ENCODE peak calls at places on chromosomes 16 and 17, in eight cellular contexts. P is OCI-M1; B is B cell; L is hippocampal formation; E is left ventricle myocardium superior; K is HuH-7; Q is CD8-positive, alpha-beta T cell; G is A172. U is an unnamed sample.

GRCh38 chr17:4858880-4859260 is 25.7 kb downstream of the MINK1 start:
- DNase-seq in P (no peak), B (no peak), L (no peak), E (peak; percentile 79), K (no peak), Q (no peak), G (peak; percentile 54), U (no peak)

GRCh38 chr17:56148333-56148732 is 4.9 kb upstream of the ANKFN1 start:
- DNase-seq in P (no peak), B (no peak), L (no peak), E (no peak), K (peak; percentile 10), Q (no peak), G (no peak), U (no peak)

GRCh38 chr17:33204156-33204555 is 88.9 kb downstream of the ASIC2 start:
- DNase-seq in P (no peak), B (no peak), L (no peak), E (no peak), K (no peak), Q (no peak), G (no peak), U (no peak)

GRCh38 chr17:8806206-8807069 is 7.3 kb upstream of the MFSD6L start:
- DNase-seq in P (peak; percentile 66), B (peak; percentile 49), L (peak; percentile 1), E (no peak), K (no peak), Q (no peak), G (no peak), U (no peak)

GRCh38 chr17:12900474-12900873 is 111.2 kb downstream of the ARHGAP44 start:
- DNase-seq in P (no peak), B (no peak), L (no peak), E (no peak), K (no peak), Q (no peak), G (no peak), U (no peak)

GRCh38 chr17:41773190-41773588 is 13.3 kb downstream of the JUP start:
- DNase-seq in P (no peak), B (no peak), L (no peak), E (peak; percentile 86), K (peak; percentile 83), Q (no peak), G (peak; percentile 93), U (no peak)

GRCh38 chr16:519425-519824 is 8.1 kb upstream of the CAPN15 start:
- DNase-seq in P (no peak), B (no peak), L (no peak), E (no peak), K (no peak), Q (no peak), G (no peak), U (no peak)

GRCh38 chr16:24652803-24653202 is 76.6 kb upstream of the TNRC6A start:
- DNase-seq in P (no peak), B (no peak), L (no peak), E (no peak), K (no peak), Q (no peak), G (no peak), U (no peak)

GRCh38 chr17:37671813-37672544 is 28.7 kb upstream of the DDX52 start:
- DNase-seq in P (no peak), B (no peak), L (no peak), E (no peak), K (no peak), Q (no peak), G (peak; percentile 76), U (peak; percentile 44)

GRCh38 chr16:89473791-89474414 is 16.5 kb downstream of the ANKRD11 start:
- DNase-seq in P (peak; percentile 46), B (no peak), L (no peak), E (no peak), K (peak; percentile 59), Q (no peak), G (no peak), U (no peak)

GRCh38 chr16:14325921-14326401 is 254.8 kb downstream of the MRTFB start:
- DNase-seq in P (no peak), B (no peak), L (no peak), E (no peak), K (no peak), Q (no peak), G (no peak), U (no peak)

GRCh38 chr17:78110363-78111011 is 18.1 kb downstream of the TMC6 start:
- DNase-seq in P (no peak), B (no peak), L (no peak), E (peak; percentile 59), K (no peak), Q (no peak), G (no peak), U (no peak)

GRCh38 chr16:81841709-81842108 is 62.6 kb downstream of the PLCG2 start:
- DNase-seq in P (peak; percentile 46), B (peak; percentile 65), L (no peak), E (no peak), K (no peak), Q (peak; percentile 11), G (no peak), U (no peak)

GRCh38 chr16:72138064-72138572 is 33.8 kb downstream of the PMFBP1 start:
- DNase-seq in P (no peak), B (no peak), L (no peak), E (no peak), K (no peak), Q (no peak), G (no peak), U (no peak)

GRCh38 chr17:81527591-81528383 is at the start of gene FSCN2:
- DNase-seq in P (no peak), B (no peak), L (no peak), E (peak; percentile 28), K (no peak), Q (no peak), G (no peak), U (no peak)

GRCh38 chr17:77327566-77328463 is 187.0 kb downstream of the SEC14L1 start:
- DNase-seq in P (no peak), B (peak; percentile 21), L (no peak), E (no peak), K (no peak), Q (no peak), G (no peak), U (no peak)